ENCODE peak calls at places on chromosome 15, in eight cellular contexts. One of them, this sample, is unnamed.

GRCh38 chr15:47334805-47335204 is 382.5 kb upstream of the SEMA6D start:
- DNase-seq in activated gamma-delta T cell treated with Interleukin-2 at 50 U/mL for 16 hours: no peak
- DNase-seq in EL: no peak
- DNase-seq in brain microvascular endothelial cell: no peak
- DNase-seq in mesenchymal stem cell: no peak
- DNase-seq in foreskin fibroblast: no peak
- DNase-seq in epithelial cell of esophagus: no peak
- DNase-seq in NCI-H345: no peak
- DNase-seq in this sample: no peak

GRCh38 chr15:82532991-82533481 is 7.2 kb downstream of the RPS17 start:
- DNase-seq in activated gamma-delta T cell treated with Interleukin-2 at 50 U/mL for 16 hours: no peak
- DNase-seq in EL: no peak
- DNase-seq in brain microvascular endothelial cell: no peak
- DNase-seq in mesenchymal stem cell: no peak
- DNase-seq in foreskin fibroblast: no peak
- DNase-seq in epithelial cell of esophagus: no peak
- DNase-seq in NCI-H345: no peak
- DNase-seq in this sample: no peak

GRCh38 chr15:31279221-31280036 is 47.2 kb upstream of the KLF13 start:
- DNase-seq in activated gamma-delta T cell treated with Interleukin-2 at 50 U/mL for 16 hours: no peak
- DNase-seq in EL: no peak
- DNase-seq in brain microvascular endothelial cell: no peak
- DNase-seq in mesenchymal stem cell: no peak
- DNase-seq in foreskin fibroblast: no peak
- DNase-seq in epithelial cell of esophagus: peak
- DNase-seq in NCI-H345: no peak
- DNase-seq in this sample: no peak

GRCh38 chr15:92384391-92384790 is 9.3 kb upstream of the ST8SIA2 start:
- DNase-seq in activated gamma-delta T cell treated with Interleukin-2 at 50 U/mL for 16 hours: no peak
- DNase-seq in EL: no peak
- DNase-seq in brain microvascular endothelial cell: no peak
- DNase-seq in mesenchymal stem cell: no peak
- DNase-seq in foreskin fibroblast: no peak
- DNase-seq in epithelial cell of esophagus: no peak
- DNase-seq in NCI-H345: no peak
- DNase-seq in this sample: no peak

GRCh38 chr15:73866881-73867410 is 6.4 kb upstream of the TBC1D21 start:
- DNase-seq in activated gamma-delta T cell treated with Interleukin-2 at 50 U/mL for 16 hours: no peak
- DNase-seq in EL: no peak
- DNase-seq in brain microvascular endothelial cell: no peak
- DNase-seq in mesenchymal stem cell: no peak
- DNase-seq in foreskin fibroblast: no peak
- DNase-seq in epithelial cell of esophagus: no peak
- DNase-seq in NCI-H345: no peak
- DNase-seq in this sample: no peak

GRCh38 chr15:47409601-47410000 is 307.7 kb upstream of the SEMA6D start:
- DNase-seq in activated gamma-delta T cell treated with Interleukin-2 at 50 U/mL for 16 hours: no peak
- DNase-seq in EL: peak
- DNase-seq in brain microvascular endothelial cell: no peak
- DNase-seq in mesenchymal stem cell: peak
- DNase-seq in foreskin fibroblast: peak
- DNase-seq in epithelial cell of esophagus: no peak
- DNase-seq in NCI-H345: no peak
- DNase-seq in this sample: no peak

GRCh38 chr15:64697911-64698369 is 77.4 kb downstream of the RBPMS2 start:
- DNase-seq in activated gamma-delta T cell treated with Interleukin-2 at 50 U/mL for 16 hours: no peak
- DNase-seq in EL: peak
- DNase-seq in brain microvascular endothelial cell: no peak
- DNase-seq in mesenchymal stem cell: no peak
- DNase-seq in foreskin fibroblast: peak
- DNase-seq in epithelial cell of esophagus: peak
- DNase-seq in NCI-H345: no peak
- DNase-seq in this sample: no peak

GRCh38 chr15:88256261-88257230 is at the start of gene NTRK3:
- DNase-seq in activated gamma-delta T cell treated with Interleukin-2 at 50 U/mL for 16 hours: no peak
- DNase-seq in EL: peak
- DNase-seq in brain microvascular endothelial cell: no peak
- DNase-seq in mesenchymal stem cell: peak
- DNase-seq in foreskin fibroblast: peak
- DNase-seq in epithelial cell of esophagus: peak
- DNase-seq in NCI-H345: peak
- DNase-seq in this sample: no peak

GRCh38 chr15:57159767-57160166 is 216.5 kb upstream of the CGNL1 start:
- DNase-seq in activated gamma-delta T cell treated with Interleukin-2 at 50 U/mL for 16 hours: no peak
- DNase-seq in EL: no peak
- DNase-seq in brain microvascular endothelial cell: no peak
- DNase-seq in mesenchymal stem cell: no peak
- DNase-seq in foreskin fibroblast: no peak
- DNase-seq in epithelial cell of esophagus: no peak
- DNase-seq in NCI-H345: no peak
- DNase-seq in this sample: no peak

GRCh38 chr15:69290346-69291164 is 8.2 kb upstream of the PAQR5 start:
- DNase-seq in activated gamma-delta T cell treated with Interleukin-2 at 50 U/mL for 16 hours: no peak
- DNase-seq in EL: no peak
- DNase-seq in brain microvascular endothelial cell: no peak
- DNase-seq in mesenchymal stem cell: no peak
- DNase-seq in foreskin fibroblast: no peak
- DNase-seq in epithelial cell of esophagus: peak
- DNase-seq in NCI-H345: no peak
- DNase-seq in this sample: no peak

GRCh38 chr15:41022487-41023090 is 69.3 kb downstream of the CHAC1 start:
- DNase-seq in activated gamma-delta T cell treated with Interleukin-2 at 50 U/mL for 16 hours: peak
- DNase-seq in EL: peak
- DNase-seq in brain microvascular endothelial cell: peak
- DNase-seq in mesenchymal stem cell: peak
- DNase-seq in foreskin fibroblast: peak
- DNase-seq in epithelial cell of esophagus: peak
- DNase-seq in NCI-H345: peak
- DNase-seq in this sample: no peak

GRCh38 chr15:34039506-34040123 is 611 bp upstream of the AVEN start:
- DNase-seq in activated gamma-delta T cell treated with Interleukin-2 at 50 U/mL for 16 hours: no peak
- DNase-seq in EL: peak
- DNase-seq in brain microvascular endothelial cell: peak
- DNase-seq in mesenchymal stem cell: peak
- DNase-seq in foreskin fibroblast: peak
- DNase-seq in epithelial cell of esophagus: peak
- DNase-seq in NCI-H345: no peak
- DNase-seq in this sample: no peak

GRCh38 chr15:39404767-39405173 is 176.1 kb upstream of the THBS1 start:
- DNase-seq in activated gamma-delta T cell treated with Interleukin-2 at 50 U/mL for 16 hours: no peak
- DNase-seq in EL: peak
- DNase-seq in brain microvascular endothelial cell: peak
- DNase-seq in mesenchymal stem cell: peak
- DNase-seq in foreskin fibroblast: peak
- DNase-seq in epithelial cell of esophagus: peak
- DNase-seq in NCI-H345: no peak
- DNase-seq in this sample: peak

GRCh38 chr15:70596354-70597055 is 166.9 kb downstream of the UACA start:
- DNase-seq in activated gamma-delta T cell treated with Interleukin-2 at 50 U/mL for 16 hours: no peak
- DNase-seq in EL: peak
- DNase-seq in brain microvascular endothelial cell: peak
- DNase-seq in mesenchymal stem cell: peak
- DNase-seq in foreskin fibroblast: peak
- DNase-seq in epithelial cell of esophagus: peak
- DNase-seq in NCI-H345: no peak
- DNase-seq in this sample: peak

GRCh38 chr15:73677146-73677607 is 7.0 kb upstream of the CD276 start:
- DNase-seq in activated gamma-delta T cell treated with Interleukin-2 at 50 U/mL for 16 hours: peak
- DNase-seq in EL: peak
- DNase-seq in brain microvascular endothelial cell: peak
- DNase-seq in mesenchymal stem cell: peak
- DNase-seq in foreskin fibroblast: peak
- DNase-seq in epithelial cell of esophagus: peak
- DNase-seq in NCI-H345: peak
- DNase-seq in this sample: no peak

GRCh38 chr15:40258544-40258943 is 19.7 kb downstream of the PAK6 start:
- DNase-seq in activated gamma-delta T cell treated with Interleukin-2 at 50 U/mL for 16 hours: no peak
- DNase-seq in EL: peak
- DNase-seq in brain microvascular endothelial cell: no peak
- DNase-seq in mesenchymal stem cell: no peak
- DNase-seq in foreskin fibroblast: no peak
- DNase-seq in epithelial cell of esophagus: no peak
- DNase-seq in NCI-H345: no peak
- DNase-seq in this sample: no peak

GRCh38 chr15:74821091-74821789 is 5.2 kb upstream of the CPLX3 start:
- DNase-seq in activated gamma-delta T cell treated with Interleukin-2 at 50 U/mL for 16 hours: no peak
- DNase-seq in EL: peak
- DNase-seq in brain microvascular endothelial cell: no peak
- DNase-seq in mesenchymal stem cell: peak
- DNase-seq in foreskin fibroblast: peak
- DNase-seq in epithelial cell of esophagus: peak
- DNase-seq in NCI-H345: peak
- DNase-seq in this sample: no peak

GRCh38 chr15:39530446-39531342 is 50.2 kb upstream of the THBS1 start:
- DNase-seq in activated gamma-delta T cell treated with Interleukin-2 at 50 U/mL for 16 hours: no peak
- DNase-seq in EL: peak
- DNase-seq in brain microvascular endothelial cell: no peak
- DNase-seq in mesenchymal stem cell: no peak
- DNase-seq in foreskin fibroblast: peak
- DNase-seq in epithelial cell of esophagus: no peak
- DNase-seq in NCI-H345: peak
- DNase-seq in this sample: no peak

GRCh38 chr15:29092376-29093064 is 177.1 kb downstream of the NSMCE3 start:
- DNase-seq in activated gamma-delta T cell treated with Interleukin-2 at 50 U/mL for 16 hours: no peak
- DNase-seq in EL: no peak
- DNase-seq in brain microvascular endothelial cell: no peak
- DNase-seq in mesenchymal stem cell: no peak
- DNase-seq in foreskin fibroblast: no peak
- DNase-seq in epithelial cell of esophagus: no peak
- DNase-seq in NCI-H345: no peak
- DNase-seq in this sample: no peak

GRCh38 chr15:68431037-68431791 is 749 bp downstream of the ITGA11 start:
- DNase-seq in activated gamma-delta T cell treated with Interleukin-2 at 50 U/mL for 16 hours: no peak
- DNase-seq in EL: no peak
- DNase-seq in brain microvascular endothelial cell: no peak
- DNase-seq in mesenchymal stem cell: no peak
- DNase-seq in foreskin fibroblast: peak
- DNase-seq in epithelial cell of esophagus: no peak
- DNase-seq in NCI-H345: no peak
- DNase-seq in this sample: no peak

GRCh38 chr15:87121357-87121756 is 1041.7 kb downstream of the AGBL1 start:
- DNase-seq in activated gamma-delta T cell treated with Interleukin-2 at 50 U/mL for 16 hours: no peak
- DNase-seq in EL: peak
- DNase-seq in brain microvascular endothelial cell: no peak
- DNase-seq in mesenchymal stem cell: peak
- DNase-seq in foreskin fibroblast: no peak
- DNase-seq in epithelial cell of esophagus: peak
- DNase-seq in NCI-H345: no peak
- DNase-seq in this sample: no peak

GRCh38 chr15:65328506-65329297 is 24.2 kb downstream of the RNU5B-1 start:
- DNase-seq in activated gamma-delta T cell treated with Interleukin-2 at 50 U/mL for 16 hours: no peak
- DNase-seq in EL: no peak
- DNase-seq in brain microvascular endothelial cell: no peak
- DNase-seq in mesenchymal stem cell: no peak
- DNase-seq in foreskin fibroblast: no peak
- DNase-seq in epithelial cell of esophagus: no peak
- DNase-seq in NCI-H345: no peak
- DNase-seq in this sample: no peak

GRCh38 chr15:57503051-57503702 is 88.5 kb upstream of the MYZAP start:
- DNase-seq in activated gamma-delta T cell treated with Interleukin-2 at 50 U/mL for 16 hours: no peak
- DNase-seq in EL: no peak
- DNase-seq in brain microvascular endothelial cell: no peak
- DNase-seq in mesenchymal stem cell: no peak
- DNase-seq in foreskin fibroblast: no peak
- DNase-seq in epithelial cell of esophagus: no peak
- DNase-seq in NCI-H345: no peak
- DNase-seq in this sample: no peak

GRCh38 chr15:101288905-101289513 is 6.0 kb downstream of the SNRPA1 start:
- DNase-seq in activated gamma-delta T cell treated with Interleukin-2 at 50 U/mL for 16 hours: no peak
- DNase-seq in EL: peak
- DNase-seq in brain microvascular endothelial cell: peak
- DNase-seq in mesenchymal stem cell: peak
- DNase-seq in foreskin fibroblast: peak
- DNase-seq in epithelial cell of esophagus: peak
- DNase-seq in NCI-H345: peak
- DNase-seq in this sample: no peak

GRCh38 chr15:31344824-31345605 is 18.4 kb downstream of the KLF13 start:
- DNase-seq in activated gamma-delta T cell treated with Interleukin-2 at 50 U/mL for 16 hours: no peak
- DNase-seq in EL: no peak
- DNase-seq in brain microvascular endothelial cell: no peak
- DNase-seq in mesenchymal stem cell: no peak
- DNase-seq in foreskin fibroblast: no peak
- DNase-seq in epithelial cell of esophagus: no peak
- DNase-seq in NCI-H345: no peak
- DNase-seq in this sample: no peak

GRCh38 chr15:45630958-45631691 is 3.7 kb upstream of the SQOR start:
- DNase-seq in activated gamma-delta T cell treated with Interleukin-2 at 50 U/mL for 16 hours: no peak
- DNase-seq in EL: peak
- DNase-seq in brain microvascular endothelial cell: peak
- DNase-seq in mesenchymal stem cell: peak
- DNase-seq in foreskin fibroblast: peak
- DNase-seq in epithelial cell of esophagus: peak
- DNase-seq in NCI-H345: no peak
- DNase-seq in this sample: no peak

GRCh38 chr15:99015677-99016568 is 8.3 kb upstream of the PGPEP1L start:
- DNase-seq in activated gamma-delta T cell treated with Interleukin-2 at 50 U/mL for 16 hours: no peak
- DNase-seq in EL: no peak
- DNase-seq in brain microvascular endothelial cell: no peak
- DNase-seq in mesenchymal stem cell: peak
- DNase-seq in foreskin fibroblast: no peak
- DNase-seq in epithelial cell of esophagus: no peak
- DNase-seq in NCI-H345: no peak
- DNase-seq in this sample: no peak

GRCh38 chr15:45588199-45588910 is 1.2 kb downstream of the BLOC1S6 start:
- DNase-seq in activated gamma-delta T cell treated with Interleukin-2 at 50 U/mL for 16 hours: no peak
- DNase-seq in EL: no peak
- DNase-seq in brain microvascular endothelial cell: no peak
- DNase-seq in mesenchymal stem cell: peak
- DNase-seq in foreskin fibroblast: peak
- DNase-seq in epithelial cell of esophagus: peak
- DNase-seq in NCI-H345: no peak
- DNase-seq in this sample: no peak

GRCh38 chr15:98580577-98580976 is 67.8 kb upstream of the IGF1R start:
- DNase-seq in activated gamma-delta T cell treated with Interleukin-2 at 50 U/mL for 16 hours: no peak
- DNase-seq in EL: peak
- DNase-seq in brain microvascular endothelial cell: no peak
- DNase-seq in mesenchymal stem cell: peak
- DNase-seq in foreskin fibroblast: no peak
- DNase-seq in epithelial cell of esophagus: no peak
- DNase-seq in NCI-H345: no peak
- DNase-seq in this sample: no peak

GRCh38 chr15:75195122-75195765 is 6.4 kb upstream of the C15orf39 start:
- DNase-seq in activated gamma-delta T cell treated with Interleukin-2 at 50 U/mL for 16 hours: no peak
- DNase-seq in EL: no peak
- DNase-seq in brain microvascular endothelial cell: no peak
- DNase-seq in mesenchymal stem cell: peak
- DNase-seq in foreskin fibroblast: no peak
- DNase-seq in epithelial cell of esophagus: no peak
- DNase-seq in NCI-H345: peak
- DNase-seq in this sample: no peak

GRCh38 chr15:95825672-95826387 is 504.7 kb upstream of the NR2F2 start:
- DNase-seq in activated gamma-delta T cell treated with Interleukin-2 at 50 U/mL for 16 hours: no peak
- DNase-seq in EL: no peak
- DNase-seq in brain microvascular endothelial cell: no peak
- DNase-seq in mesenchymal stem cell: no peak
- DNase-seq in foreskin fibroblast: no peak
- DNase-seq in epithelial cell of esophagus: no peak
- DNase-seq in NCI-H345: peak
- DNase-seq in this sample: no peak

GRCh38 chr15:85726446-85726845 is 68.3 kb downstream of the KLHL25 start:
- DNase-seq in activated gamma-delta T cell treated with Interleukin-2 at 50 U/mL for 16 hours: no peak
- DNase-seq in EL: peak
- DNase-seq in brain microvascular endothelial cell: no peak
- DNase-seq in mesenchymal stem cell: no peak
- DNase-seq in foreskin fibroblast: peak
- DNase-seq in epithelial cell of esophagus: no peak
- DNase-seq in NCI-H345: no peak
- DNase-seq in this sample: no peak

This sample was measured in non-pigmented ciliary epithelial cell.